ENCODE peak calls at places on chromosomes 3 and 15, in five cellular contexts. J is glomerular endothelial cell; U is left lung; T is B cell; A is stimulated activated CD8-positive, alpha-beta memory T cell treated with anti-CD3 and anti-CD28 coated beads, Interleukin-15, amount 100 ng/mL, for 4 hours. D is an unnamed sample.

GRCh38 chr3:10194328-10195071 is 29.8 kb downstream of the IRAK2 start:
- DNase-seq in U (no peak), A (peak; percentile 28), J (no peak), T (peak; percentile 64), D (no peak)

GRCh38 chr15:47717036-47717611 is at the start of gene SEMA6D:
- DNase-seq in T (no peak), U (peak; percentile 48), J (no peak), A (no peak), D (no peak)

GRCh38 chr15:63948436-63948835 is 97.8 kb downstream of the DAPK2 start:
- DNase-seq in A (no peak), J (no peak), U (no peak), T (no peak), D (no peak)

GRCh38 chr3:185423178-185423577 is 60.2 kb downstream of the MAP3K13 start:
- DNase-seq in A (no peak), J (no peak), U (no peak), T (no peak), D (no peak)

GRCh38 chr3:159045279-159045678 is 243.4 kb downstream of the MFSD1 start:
- DNase-seq in T (no peak), J (no peak), A (no peak), U (no peak), D (no peak)

GRCh38 chr15:80695911-80696651 is 971 bp downstream of the ABHD17C start:
- DNase-seq in T (no peak), A (no peak), J (no peak), U (no peak), D (peak; percentile 46)

GRCh38 chr15:46636220-46636619 is 1001.4 kb downstream of the SQOR start:
- DNase-seq in T (no peak), U (no peak), J (no peak), A (no peak), D (no peak)

GRCh38 chr3:3165650-3166049 is 13.8 kb downstream of the CRBN start:
- DNase-seq in A (no peak), U (no peak), J (no peak), T (no peak), D (no peak)

GRCh38 chr3:172065967-172066762 is 26.8 kb downstream of the FNDC3B start:
- DNase-seq in J (peak; percentile 78), U (no peak), T (no peak), A (no peak), D (no peak)

GRCh38 chr15:59532770-59533379 is 78.7 kb upstream of the GCNT3 start:
- DNase-seq in J (no peak), A (no peak), T (no peak), U (no peak), D (no peak)

GRCh38 chr15:79101866-79102581 is 11.4 kb upstream of the RASGRF1 start:
- DNase-seq in J (no peak), U (no peak), A (no peak), T (no peak), D (no peak)

GRCh38 chr3:125125822-125126245 is 70.0 kb upstream of the HEG1 start:
- DNase-seq in U (no peak), T (no peak), J (no peak), A (no peak), D (peak; percentile 74)

GRCh38 chr15:71152542-71152941 is 37.3 kb downstream of the THSD4 start:
- DNase-seq in J (no peak), A (no peak), U (no peak), T (no peak), D (no peak)

GRCh38 chr15:26065723-26066122 is 202.6 kb upstream of the ATP10A start:
- DNase-seq in T (no peak), A (no peak), J (no peak), U (no peak), D (no peak)

GRCh38 chr15:58410353-58410752 is 21.4 kb upstream of the LIPC start:
- DNase-seq in A (peak; percentile 19), J (no peak), U (no peak), T (no peak), D (no peak)

GRCh38 chr3:50624634-50625033 is 7.7 kb downstream of the MAPKAPK3 start:
- DNase-seq in T (no peak), A (no peak), J (no peak), U (no peak), D (peak; percentile 76)

GRCh38 chr3:119507404-119507803 is 9.1 kb downstream of the TIMMDC1 start:
- DNase-seq in A (no peak), T (no peak), J (no peak), U (no peak), D (no peak)

GRCh38 chr3:73848173-73848751 is 223.5 kb upstream of the PDZRN3 start:
- DNase-seq in T (no peak), U (no peak), A (no peak), J (no peak), D (no peak)

GRCh38 chr3:69212411-69213160 is 90.2 kb upstream of the LMOD3 start:
- DNase-seq in A (no peak), J (peak; percentile 88), U (no peak), T (no peak), D (no peak)

GRCh38 chr3:152434142-152434541 is 165.4 kb downstream of the MBNL1 start:
- DNase-seq in T (no peak), J (no peak), U (no peak), A (no peak), D (no peak)

GRCh38 chr15:32994810-32995424 is 199.6 kb downstream of the FMN1 start:
- DNase-seq in U (no peak), A (no peak), T (no peak), J (peak; percentile 36), D (no peak)

GRCh38 chr3:26559252-26559651 is 63.3 kb upstream of the LRRC3B start:
- DNase-seq in A (no peak), J (no peak), U (no peak), T (no peak), D (no peak)

GRCh38 chr3:114519415-114519814 is 225.6 kb downstream of the TIGIT start:
- DNase-seq in U (no peak), J (no peak), A (no peak), T (peak; percentile 75), D (no peak)

GRCh38 chr15:79887517-79887916 is 9.3 kb downstream of the MTHFS start:
- DNase-seq in A (no peak), J (no peak), U (no peak), T (no peak), D (no peak)

GRCh38 chr15:74889390-74889881 is 406 bp upstream of the MPI start:
- DNase-seq in A (no peak), J (no peak), U (peak; percentile 55), T (no peak), D (no peak)

GRCh38 chr15:73930371-73930770 is 4.1 kb downstream of the LOXL1 start:
- DNase-seq in A (no peak), J (no peak), U (peak; percentile 58), T (no peak), D (no peak)

GRCh38 chr15:77538011-77538410 is 94.7 kb downstream of the LINGO1 start:
- DNase-seq in U (peak; percentile 27), A (no peak), J (no peak), T (peak; percentile 71), D (no peak)

GRCh38 chr15:90866800-90867199 is 1.6 kb upstream of the FURIN start:
- DNase-seq in A (no peak), T (no peak), J (no peak), U (no peak), D (no peak)

GRCh38 chr3:12363397-12364195 is 74.7 kb downstream of the PPARG start:
- DNase-seq in U (no peak), T (no peak), A (no peak), J (no peak), D (no peak)

GRCh38 chr15:42704492-42704926 is 32.4 kb downstream of the CDAN1 start:
- DNase-seq in U (peak; percentile 47), A (peak; percentile 13), T (peak; percentile 73), J (peak; percentile 58), D (no peak)

GRCh38 chr15:70002897-70003296 is 94.8 kb downstream of the TLE3 start:
- DNase-seq in A (no peak), J (no peak), U (no peak), T (no peak), D (no peak)

GRCh38 chr3:51953445-51953844 is 1.7 kb upstream of the GPR62 start:
- DNase-seq in T (no peak), U (no peak), J (no peak), A (no peak), D (no peak)

GRCh38 chr15:67290319-67290718 is 35.7 kb downstream of the IQCH start:
- DNase-seq in T (no peak), U (no peak), A (no peak), J (no peak), D (no peak)

GRCh38 chr3:187063286-187064081 is 75.8 kb downstream of the RPL39L start:
- DNase-seq in U (peak; percentile 56), T (no peak), J (no peak), A (no peak), D (peak; percentile 72)

GRCh38 chr15:94844188-94844532 is 612.8 kb downstream of the MCTP2 start:
- DNase-seq in A (no peak), J (no peak), U (no peak), T (no peak), D (no peak)

GRCh38 chr3:45214061-45214680 is 11.9 kb downstream of the TMEM158 start:
- DNase-seq in T (no peak), A (no peak), J (no peak), U (no peak), D (peak; percentile 56)

GRCh38 chr3:171018151-171018935 is 8.2 kb downstream of the SLC2A2 start:
- DNase-seq in A (no peak), J (no peak), T (no peak), U (no peak), D (no peak)

D was measured in PC-9.